ENCODE peak calls at places on chromosome 11, in five cellular contexts. U is activated naive CD4-positive, alpha-beta T cell treated with anti-CD3 and anti-CD28 coated beads, Interleukin-2, amount 50 U/mL, for 16 hours; T is upper lobe of left lung; I is cardiac muscle cell; S is Daoy. P is an unnamed sample.

GRCh38 chr11:133745791-133746190 is 99.5 kb downstream of the SPATA19 start:
- DNase-seq in I (no peak), U (no peak), S (no peak), T (no peak), P (no peak)

GRCh38 chr11:107996025-107996776 is 12.5 kb upstream of the CUL5 start:
- DNase-seq in S (no peak), T (no peak), I (no peak), U (no peak), P (no peak)

GRCh38 chr11:115264278-115264677 is 239.9 kb downstream of the CADM1 start:
- DNase-seq in U (no peak), T (no peak), I (no peak), S (no peak), P (no peak)

GRCh38 chr11:124892750-124893454 is 4.8 kb downstream of the ROBO4 start:
- DNase-seq in U (no peak), S (no peak), T (no peak), I (peak), P (no peak)

GRCh38 chr11:36421546-36422155 is 88.4 kb downstream of the TRAF6 start:
- DNase-seq in U (no peak), S (no peak), I (no peak), T (no peak), P (no peak)

GRCh38 chr11:74694136-74694535 is 37.1 kb downstream of the CHRDL2 start:
- DNase-seq in T (no peak), S (no peak), U (no peak), I (no peak), P (no peak)

GRCh38 chr11:71420455-71421241 is 27.5 kb downstream of the DHCR7 start:
- DNase-seq in I (peak), U (no peak), S (peak), T (no peak), P (no peak)

GRCh38 chr11:34859496-34859895 is 56.7 kb downstream of the APIP start:
- DNase-seq in U (no peak), T (no peak), I (no peak), S (no peak), P (no peak)

GRCh38 chr11:79052539-79052938 is 388.3 kb downstream of the TENM4 start:
- DNase-seq in I (no peak), U (no peak), T (no peak), S (peak), P (peak)

GRCh38 chr11:44709281-44709562 is 17.5 kb upstream of the TSPAN18 start:
- DNase-seq in I (peak), U (no peak), S (no peak), T (no peak), P (no peak)

GRCh38 chr11:30465192-30465591 is 121.0 kb downstream of the MPPED2 start:
- DNase-seq in S (no peak), I (no peak), T (no peak), U (no peak), P (no peak)

GRCh38 chr11:65606876-65607613 is 7.0 kb downstream of the MAP3K11 start:
- DNase-seq in U (no peak), T (peak), I (peak), S (no peak), P (no peak)